ENCODE peak calls at places on chromosomes 7 and 10, in five cellular contexts. V, H, E, M and A are unnamed samples.

GRCh38 chr7:76196786-76197185 is 4.9 kb upstream of the SRRM3 start:
- DNase-seq in H (no peak), E (no peak), V (no peak), M (no peak), A (no peak)

GRCh38 chr7:44486693-44487092 is 3.8 kb downstream of the NUDCD3 start:
- DNase-seq in E (peak; percentile 37), H (no peak), V (no peak), M (no peak), A (no peak)

GRCh38 chr7:55552320-55553086 is 19.8 kb downstream of the VOPP1 start:
- DNase-seq in M (peak; percentile 75), V (peak; percentile 49), E (peak; percentile 93), H (peak; percentile 80), A (no peak)

GRCh38 chr10:53088956-53089355 is 316.4 kb upstream of the MBL2 start:
- DNase-seq in M (no peak), E (no peak), H (no peak), V (no peak), A (no peak)

GRCh38 chr10:99832439-99832838 is 50.0 kb downstream of the ABCC2 start:
- DNase-seq in E (no peak), H (no peak), V (no peak), M (no peak), A (no peak)

GRCh38 chr7:25952277-25953057 is 199.5 kb upstream of the NFE2L3 start:
- DNase-seq in H (no peak), V (no peak), E (no peak), M (no peak), A (no peak)

GRCh38 chr7:87028636-87029035 is 30.8 kb downstream of the ELAPOR2 start:
- DNase-seq in E (no peak), V (no peak), M (no peak), H (no peak), A (no peak)

GRCh38 chr10:10394933-10395658 is 622.6 kb upstream of the CELF2 start:
- DNase-seq in E (no peak), M (no peak), H (no peak), V (peak; percentile 5), A (no peak)

GRCh38 chr10:65365878-65366277 is 1560.0 kb upstream of the LRRTM3 start:
- DNase-seq in M (no peak), H (no peak), V (no peak), E (no peak), A (no peak)

GRCh38 chr10:88791924-88792323 is 10.6 kb upstream of the LIPM start:
- DNase-seq in E (peak; percentile 17), H (no peak), M (no peak), V (no peak), A (no peak)

GRCh38 chr7:154253810-154254209 is 201.6 kb downstream of the DPP6 start:
- DNase-seq in V (no peak), E (no peak), H (no peak), M (no peak), A (no peak)

GRCh38 chr7:976901-977325 is 1.6 kb upstream of the COX19 start:
- DNase-seq in H (no peak), M (no peak), V (no peak), E (no peak), A (no peak)

GRCh38 chr7:122261442-122261841 is 43.1 kb downstream of the FEZF1 start:
- DNase-seq in M (no peak), V (no peak), E (no peak), H (no peak), A (no peak)

GRCh38 chr10:76429331-76429625 is 997.9 kb downstream of the LRMDA start:
- DNase-seq in E (no peak), M (no peak), V (no peak), H (no peak), A (no peak)

GRCh38 chr7:34039033-34039432 is 133.7 kb downstream of the BMPER start:
- DNase-seq in E (peak; percentile 88), V (no peak), M (no peak), H (no peak), A (no peak)

GRCh38 chr7:26598867-26599266 is 265.5 kb downstream of the SKAP2 start:
- DNase-seq in E (no peak), M (no peak), H (no peak), V (no peak), A (no peak)

GRCh38 chr7:68504766-68505165 is 1093.5 kb upstream of the AUTS2 start:
- DNase-seq in M (no peak), E (peak; percentile 22), V (no peak), H (no peak), A (no peak)

GRCh38 chr10:82982110-82982608 is 1107.2 kb downstream of the NRG3 start:
- DNase-seq in H (no peak), E (peak; percentile 98), M (no peak), V (peak; percentile 80), A (no peak)

GRCh38 chr7:56007891-56008290 is 43.4 kb downstream of the PSPH start:
- DNase-seq in M (no peak), E (no peak), H (no peak), V (no peak), A (no peak)